ENCODE peak calls at places on chromosome 1, in nine cellular contexts. Y is HS-5; T is heart left ventricle; G is left ventricle myocardium superior; V is left ventricle myocardium inferior; H is breast epithelium; Z is NCI-H748 treated with DMSO at 0.1 percent for 48 hours; L is GM23338; S is stimulated activated CD4-positive, alpha-beta T cell treated with anti-CD3 and anti-CD28 coated beads, TNF-alpha, amount 100 ng/mL, for 4 hours. N is an unnamed sample.

GRCh38 chr1:203625623-203626189 is 926 bp upstream of the ATP2B4 start:
- DNase-seq in T (no peak), L (no peak), S (no peak), V (no peak), H (no peak), Y (no peak), G (no peak), Z (no peak), N (peak)

GRCh38 chr1:6634278-6635052 is 9.8 kb downstream of the THAP3 start:
- DNase-seq in V (peak), G (peak), T (peak), Y (no peak), L (peak), Z (no peak), H (no peak), S (no peak), N (peak)

GRCh38 chr1:54887665-54888071 is 673 bp upstream of the DHCR24 start:
- DNase-seq in S (no peak), Y (no peak), L (no peak), Z (no peak), H (no peak), G (no peak), T (no peak), V (no peak), N (peak)

GRCh38 chr1:215845224-215845902 is 278.3 kb downstream of the KCTD3 start:
- DNase-seq in Z (no peak), T (no peak), Y (peak), L (no peak), H (no peak), V (no peak), G (no peak), S (no peak), N (no peak)

GRCh38 chr1:45752014-45752413 is 1.6 kb upstream of the IPP start:
- DNase-seq in S (no peak), Z (no peak), Y (no peak), L (no peak), G (no peak), V (no peak), H (no peak), T (no peak), N (no peak)

GRCh38 chr1:11934295-11935039 is at the start of gene PLOD1:
- DNase-seq in G (peak), S (peak), T (peak), H (peak), Z (peak), Y (peak), V (peak), L (peak), N (peak)

GRCh38 chr1:26145041-26145959 is 13.6 kb upstream of the FAM110D start:
- DNase-seq in G (peak), H (peak), S (peak), T (peak), Y (peak), V (peak), Z (peak), L (peak), N (peak)

GRCh38 chr1:156025873-156026272 is 5.1 kb upstream of the SSR2 start:
- DNase-seq in V (no peak), T (no peak), H (no peak), G (no peak), S (no peak), Y (no peak), L (peak), Z (no peak), N (peak)

GRCh38 chr1:51314974-51315373 is 15.4 kb downstream of the TTC39A start:
- DNase-seq in L (no peak), T (no peak), Z (no peak), G (no peak), Y (no peak), V (no peak), S (no peak), H (no peak), N (peak)

GRCh38 chr1:199029401-199029800 is 390.6 kb downstream of the PTPRC start:
- DNase-seq in H (no peak), V (no peak), T (no peak), L (no peak), Z (no peak), Y (peak), G (no peak), S (no peak), N (no peak)

GRCh38 chr1:8137406-8138244 is 111.5 kb upstream of the ERRFI1 start:
- DNase-seq in T (peak), H (no peak), G (no peak), L (no peak), V (no peak), S (no peak), Z (no peak), Y (peak), N (no peak)

GRCh38 chr1:245007686-245008085 is 143.3 kb upstream of the HNRNPU start:
- DNase-seq in T (no peak), G (no peak), S (no peak), H (no peak), Y (no peak), V (no peak), Z (no peak), L (no peak), N (no peak)

GRCh38 chr1:184940226-184940625 is 34.1 kb downstream of the NIBAN1 start:
- DNase-seq in Z (no peak), V (no peak), G (no peak), S (no peak), Y (no peak), T (no peak), L (no peak), H (no peak), N (no peak)

GRCh38 chr1:214009613-214010550 is 22.1 kb downstream of the PROX1 start:
- DNase-seq in H (no peak), V (no peak), Z (no peak), T (no peak), L (no peak), S (no peak), Y (no peak), G (no peak), N (no peak)

GRCh38 chr1:156213644-156213966 is 798 bp downstream of the PMF1 start:
- DNase-seq in H (no peak), G (no peak), V (no peak), S (no peak), Y (no peak), L (no peak), Z (no peak), T (no peak), N (no peak)

GRCh38 chr1:64845831-64846425 is 101.1 kb downstream of the RAVER2 start:
- DNase-seq in G (no peak), Y (no peak), V (no peak), Z (no peak), T (no peak), S (no peak), H (no peak), L (no peak), N (no peak)

GRCh38 chr1:8667869-8668595 is 149.4 kb downstream of the RERE start:
- DNase-seq in L (no peak), H (no peak), V (no peak), T (no peak), Z (no peak), G (no peak), Y (no peak), S (no peak), N (peak)

GRCh38 chr1:23546897-23547596 is 12.3 kb downstream of the ID3 start:
- DNase-seq in Z (no peak), V (no peak), Y (no peak), S (no peak), T (no peak), G (no peak), L (no peak), H (no peak), N (no peak)

GRCh38 chr1:13775446-13775845 is 75.5 kb downstream of the PRDM2 start:
- DNase-seq in H (no peak), S (no peak), Z (no peak), V (no peak), G (no peak), Y (no peak), L (no peak), T (no peak), N (no peak)

GRCh38 chr1:8023995-8024313 is 2.2 kb downstream of the ERRFI1 start:
- DNase-seq in G (no peak), L (no peak), S (no peak), Z (no peak), V (no peak), H (no peak), Y (no peak), T (no peak), N (no peak)

GRCh38 chr1:210908257-210908656 is 225.7 kb downstream of the KCNH1 start:
- DNase-seq in H (no peak), S (no peak), L (no peak), Y (no peak), G (no peak), V (no peak), Z (no peak), T (no peak), N (no peak)

GRCh38 chr1:31755197-31755611 is 8.9 kb downstream of the ADGRB2 start:
- DNase-seq in L (no peak), G (peak), H (peak), Y (no peak), S (no peak), T (peak), Z (no peak), V (peak), N (peak)

GRCh38 chr1:172144445-172145060 is 275.9 kb upstream of the C1orf105 start:
- DNase-seq in G (peak), S (no peak), Y (peak), T (peak), V (peak), H (no peak), Z (no peak), L (no peak), N (peak)

GRCh38 chr1:192983349-192983980 is 75.7 kb downstream of the UCHL5 start:
- DNase-seq in Y (no peak), T (no peak), S (peak), H (no peak), V (no peak), Z (no peak), G (no peak), L (no peak), N (no peak)

GRCh38 chr1:201610806-201611205 is 71.9 kb downstream of the NAV1 start:
- DNase-seq in Z (no peak), V (no peak), T (no peak), S (no peak), L (no peak), H (no peak), G (no peak), Y (no peak), N (peak)

GRCh38 chr1:190353538-190354101 is 124.0 kb downstream of the BRINP3 start:
- DNase-seq in Z (no peak), G (no peak), H (no peak), V (no peak), L (no peak), Y (peak), S (no peak), T (no peak), N (no peak)

GRCh38 chr1:211761400-211761799 is 69.2 kb downstream of the LPGAT1 start:
- DNase-seq in Z (no peak), V (no peak), L (no peak), H (no peak), T (no peak), Y (no peak), S (no peak), G (no peak), N (no peak)

GRCh38 chr1:189620471-189620870 is 857.2 kb downstream of the BRINP3 start:
- DNase-seq in L (no peak), G (no peak), S (no peak), Y (no peak), H (no peak), V (no peak), T (no peak), Z (no peak), N (no peak)

GRCh38 chr1:119702384-119702783 is 9.3 kb upstream of the PHGDH start:
- DNase-seq in L (no peak), Y (peak), T (no peak), Z (no peak), H (no peak), V (no peak), G (no peak), S (no peak), N (no peak)